ENCODE peak calls at places on chromosomes 1 and 21, in eight cellular contexts. One of them, this sample, is unnamed.

GRCh38 chr1:67307251-67308060 is at the start of gene IL12RB2:
- DNase-seq in cardiac muscle cell: no peak
- DNase-seq in nephron progenitor cell: peak
- DNase-seq in CD8-positive, alpha-beta T cell: peak
- DNase-seq in left lung: no peak
- DNase-seq in BJ: no peak
- DNase-seq in OCI-LY7: no peak
- DNase-seq in cardiac fibroblast: no peak
- DNase-seq in this sample: no peak

GRCh38 chr1:228935855-228936727 is 200.8 kb downstream of the RHOU start:
- DNase-seq in cardiac muscle cell: no peak
- DNase-seq in nephron progenitor cell: no peak
- DNase-seq in CD8-positive, alpha-beta T cell: no peak
- DNase-seq in left lung: no peak
- DNase-seq in BJ: no peak
- DNase-seq in OCI-LY7: no peak
- DNase-seq in cardiac fibroblast: no peak
- DNase-seq in this sample: no peak

GRCh38 chr1:3135746-3136455 is 66.9 kb downstream of the PRDM16 start:
- DNase-seq in cardiac muscle cell: no peak
- DNase-seq in nephron progenitor cell: no peak
- DNase-seq in CD8-positive, alpha-beta T cell: no peak
- DNase-seq in left lung: no peak
- DNase-seq in BJ: no peak
- DNase-seq in OCI-LY7: no peak
- DNase-seq in cardiac fibroblast: no peak
- DNase-seq in this sample: no peak

GRCh38 chr1:17984510-17985085 is 123.0 kb upstream of the IGSF21 start:
- DNase-seq in cardiac muscle cell: peak
- DNase-seq in nephron progenitor cell: peak
- DNase-seq in CD8-positive, alpha-beta T cell: no peak
- DNase-seq in left lung: no peak
- DNase-seq in BJ: no peak
- DNase-seq in OCI-LY7: peak
- DNase-seq in cardiac fibroblast: no peak
- DNase-seq in this sample: no peak

GRCh38 chr1:193211539-193211938 is 25.1 kb upstream of the B3GALT2 start:
- DNase-seq in cardiac muscle cell: peak
- DNase-seq in nephron progenitor cell: no peak
- DNase-seq in CD8-positive, alpha-beta T cell: no peak
- DNase-seq in left lung: no peak
- DNase-seq in BJ: peak
- DNase-seq in OCI-LY7: no peak
- DNase-seq in cardiac fibroblast: peak
- DNase-seq in this sample: peak

GRCh38 chr1:17923684-17924083 is 168.6 kb downstream of the ACTL8 start:
- DNase-seq in cardiac muscle cell: no peak
- DNase-seq in nephron progenitor cell: no peak
- DNase-seq in CD8-positive, alpha-beta T cell: no peak
- DNase-seq in left lung: no peak
- DNase-seq in BJ: no peak
- DNase-seq in OCI-LY7: no peak
- DNase-seq in cardiac fibroblast: no peak
- DNase-seq in this sample: no peak

GRCh38 chr1:229893762-229894444 is 173.1 kb upstream of the GALNT2 start:
- DNase-seq in cardiac muscle cell: no peak
- DNase-seq in nephron progenitor cell: no peak
- DNase-seq in CD8-positive, alpha-beta T cell: no peak
- DNase-seq in left lung: no peak
- DNase-seq in BJ: no peak
- DNase-seq in OCI-LY7: no peak
- DNase-seq in cardiac fibroblast: no peak
- DNase-seq in this sample: no peak

GRCh38 chr1:168482106-168482505 is 61.7 kb downstream of the XCL2 start:
- DNase-seq in cardiac muscle cell: peak
- DNase-seq in nephron progenitor cell: peak
- DNase-seq in CD8-positive, alpha-beta T cell: no peak
- DNase-seq in left lung: no peak
- DNase-seq in BJ: no peak
- DNase-seq in OCI-LY7: no peak
- DNase-seq in cardiac fibroblast: peak
- DNase-seq in this sample: no peak

GRCh38 chr1:177586429-177586828 is 383.4 kb downstream of the SEC16B start:
- DNase-seq in cardiac muscle cell: peak
- DNase-seq in nephron progenitor cell: no peak
- DNase-seq in CD8-positive, alpha-beta T cell: no peak
- DNase-seq in left lung: no peak
- DNase-seq in BJ: peak
- DNase-seq in OCI-LY7: no peak
- DNase-seq in cardiac fibroblast: peak
- DNase-seq in this sample: peak

GRCh38 chr1:213934642-213935041 is 53.1 kb upstream of the PROX1 start:
- DNase-seq in cardiac muscle cell: peak
- DNase-seq in nephron progenitor cell: no peak
- DNase-seq in CD8-positive, alpha-beta T cell: no peak
- DNase-seq in left lung: peak
- DNase-seq in BJ: no peak
- DNase-seq in OCI-LY7: no peak
- DNase-seq in cardiac fibroblast: peak
- DNase-seq in this sample: no peak

GRCh38 chr1:23816361-23816760 is 8.9 kb downstream of the HMGCL start:
- DNase-seq in cardiac muscle cell: no peak
- DNase-seq in nephron progenitor cell: no peak
- DNase-seq in CD8-positive, alpha-beta T cell: no peak
- DNase-seq in left lung: no peak
- DNase-seq in BJ: no peak
- DNase-seq in OCI-LY7: no peak
- DNase-seq in cardiac fibroblast: no peak
- DNase-seq in this sample: no peak

GRCh38 chr1:91591175-91591968 is 90.7 kb downstream of the CDC7 start:
- DNase-seq in cardiac muscle cell: no peak
- DNase-seq in nephron progenitor cell: no peak
- DNase-seq in CD8-positive, alpha-beta T cell: no peak
- DNase-seq in left lung: no peak
- DNase-seq in BJ: no peak
- DNase-seq in OCI-LY7: no peak
- DNase-seq in cardiac fibroblast: no peak
- DNase-seq in this sample: no peak

GRCh38 chr1:243254233-243254926 is 701 bp downstream of the CEP170 start:
- DNase-seq in cardiac muscle cell: peak
- DNase-seq in nephron progenitor cell: peak
- DNase-seq in CD8-positive, alpha-beta T cell: no peak
- DNase-seq in left lung: peak
- DNase-seq in BJ: no peak
- DNase-seq in OCI-LY7: peak
- DNase-seq in cardiac fibroblast: peak
- DNase-seq in this sample: no peak

GRCh38 chr1:165828581-165829329 is 1.3 kb downstream of the UCK2 start:
- DNase-seq in cardiac muscle cell: peak
- DNase-seq in nephron progenitor cell: peak
- DNase-seq in CD8-positive, alpha-beta T cell: no peak
- DNase-seq in left lung: peak
- DNase-seq in BJ: peak
- DNase-seq in OCI-LY7: peak
- DNase-seq in cardiac fibroblast: peak
- DNase-seq in this sample: peak

GRCh38 chr21:45076245-45076661 is 1.9 kb downstream of the ADARB1 start:
- DNase-seq in cardiac muscle cell: no peak
- DNase-seq in nephron progenitor cell: no peak
- DNase-seq in CD8-positive, alpha-beta T cell: no peak
- DNase-seq in left lung: no peak
- DNase-seq in BJ: no peak
- DNase-seq in OCI-LY7: no peak
- DNase-seq in cardiac fibroblast: peak
- DNase-seq in this sample: no peak

GRCh38 chr1:184408580-184408979 is 21.8 kb downstream of the C1orf21 start:
- DNase-seq in cardiac muscle cell: no peak
- DNase-seq in nephron progenitor cell: peak
- DNase-seq in CD8-positive, alpha-beta T cell: no peak
- DNase-seq in left lung: no peak
- DNase-seq in BJ: no peak
- DNase-seq in OCI-LY7: no peak
- DNase-seq in cardiac fibroblast: no peak
- DNase-seq in this sample: no peak

GRCh38 chr1:45752441-45753052 is 2.1 kb upstream of the IPP start:
- DNase-seq in cardiac muscle cell: peak
- DNase-seq in nephron progenitor cell: no peak
- DNase-seq in CD8-positive, alpha-beta T cell: no peak
- DNase-seq in left lung: no peak
- DNase-seq in BJ: no peak
- DNase-seq in OCI-LY7: no peak
- DNase-seq in cardiac fibroblast: peak
- DNase-seq in this sample: no peak

GRCh38 chr1:228555074-228555989 is 68.2 kb downstream of the RNF187 start:
- DNase-seq in cardiac muscle cell: peak
- DNase-seq in nephron progenitor cell: peak
- DNase-seq in CD8-positive, alpha-beta T cell: peak
- DNase-seq in left lung: no peak
- DNase-seq in BJ: no peak
- DNase-seq in OCI-LY7: peak
- DNase-seq in cardiac fibroblast: peak
- DNase-seq in this sample: no peak

GRCh38 chr1:18339161-18339560 is 141.6 kb upstream of the KLHDC7A start:
- DNase-seq in cardiac muscle cell: no peak
- DNase-seq in nephron progenitor cell: no peak
- DNase-seq in CD8-positive, alpha-beta T cell: no peak
- DNase-seq in left lung: no peak
- DNase-seq in BJ: no peak
- DNase-seq in OCI-LY7: no peak
- DNase-seq in cardiac fibroblast: no peak
- DNase-seq in this sample: no peak

GRCh38 chr1:29835486-29836273 is 599.4 kb downstream of the PTPRU start:
- DNase-seq in cardiac muscle cell: no peak
- DNase-seq in nephron progenitor cell: no peak
- DNase-seq in CD8-positive, alpha-beta T cell: no peak
- DNase-seq in left lung: no peak
- DNase-seq in BJ: no peak
- DNase-seq in OCI-LY7: no peak
- DNase-seq in cardiac fibroblast: no peak
- DNase-seq in this sample: no peak

GRCh38 chr1:210691039-210691438 is 362.3 kb downstream of the HHAT start:
- DNase-seq in cardiac muscle cell: no peak
- DNase-seq in nephron progenitor cell: no peak
- DNase-seq in CD8-positive, alpha-beta T cell: no peak
- DNase-seq in left lung: no peak
- DNase-seq in BJ: no peak
- DNase-seq in OCI-LY7: no peak
- DNase-seq in cardiac fibroblast: no peak
- DNase-seq in this sample: no peak

GRCh38 chr1:29682918-29683314 is 446.6 kb downstream of the PTPRU start:
- DNase-seq in cardiac muscle cell: peak
- DNase-seq in nephron progenitor cell: no peak
- DNase-seq in CD8-positive, alpha-beta T cell: no peak
- DNase-seq in left lung: no peak
- DNase-seq in BJ: no peak
- DNase-seq in OCI-LY7: no peak
- DNase-seq in cardiac fibroblast: peak
- DNase-seq in this sample: no peak

DNA sequence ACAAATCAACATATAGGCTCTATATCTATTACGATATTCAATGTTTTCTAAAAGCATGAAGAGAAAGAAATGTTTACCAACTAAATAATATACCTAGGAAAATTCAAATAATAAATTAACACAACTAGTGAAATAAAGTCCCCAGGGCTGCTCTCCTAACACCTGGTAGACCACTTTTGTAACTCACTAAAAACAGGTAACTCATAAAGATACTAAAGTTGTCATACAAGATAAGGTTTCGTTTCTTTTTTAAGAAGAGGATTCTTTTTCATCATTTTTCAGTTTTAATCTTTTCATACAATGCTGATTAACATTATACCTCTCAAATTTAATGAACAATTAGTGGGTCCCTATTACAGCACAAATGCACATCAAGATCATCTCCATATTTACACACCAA is 99.0 kb downstream of the ZZZ3 start:
- DNase-seq in cardiac muscle cell: no peak
- DNase-seq in nephron progenitor cell: no peak
- DNase-seq in CD8-positive, alpha-beta T cell: no peak
- DNase-seq in left lung: no peak
- DNase-seq in BJ: no peak
- DNase-seq in OCI-LY7: no peak
- DNase-seq in cardiac fibroblast: no peak
- DNase-seq in this sample: no peak
- TF ChIP-seq CTCF in cardiac muscle cell: no peak
- TF ChIP-seq CTCF in nephron progenitor cell: no peak
- TF ChIP-seq CTCF in CD8-positive, alpha-beta T cell: no peak
- TF ChIP-seq CTCF in left lung: no peak
- TF ChIP-seq CTCF in BJ: no peak
- TF ChIP-seq CTCF in OCI-LY7: no peak
- TF ChIP-seq CTCF in cardiac fibroblast: no peak
- TF ChIP-seq CTCF in this sample: no peak

GRCh38 chr21:17189963-17190362 is 322.9 kb upstream of the CXADR start:
- DNase-seq in cardiac muscle cell: no peak
- DNase-seq in nephron progenitor cell: no peak
- DNase-seq in CD8-positive, alpha-beta T cell: no peak
- DNase-seq in left lung: no peak
- DNase-seq in BJ: no peak
- DNase-seq in OCI-LY7: no peak
- DNase-seq in cardiac fibroblast: no peak
- DNase-seq in this sample: no peak
- TF ChIP-seq CTCF in cardiac muscle cell: no peak
- TF ChIP-seq CTCF in nephron progenitor cell: no peak
- TF ChIP-seq CTCF in CD8-positive, alpha-beta T cell: no peak
- TF ChIP-seq CTCF in left lung: no peak
- TF ChIP-seq CTCF in BJ: no peak
- TF ChIP-seq CTCF in OCI-LY7: no peak
- TF ChIP-seq CTCF in cardiac fibroblast: no peak
- TF ChIP-seq CTCF in this sample: no peak

GRCh38 chr1:35797380-35797779 is 10.4 kb upstream of the AGO4 start:
- DNase-seq in cardiac muscle cell: no peak
- DNase-seq in nephron progenitor cell: no peak
- DNase-seq in CD8-positive, alpha-beta T cell: no peak
- DNase-seq in left lung: no peak
- DNase-seq in BJ: no peak
- DNase-seq in OCI-LY7: peak
- DNase-seq in cardiac fibroblast: no peak
- DNase-seq in this sample: no peak
- TF ChIP-seq CTCF in cardiac muscle cell: no peak
- TF ChIP-seq CTCF in nephron progenitor cell: no peak
- TF ChIP-seq CTCF in CD8-positive, alpha-beta T cell: no peak
- TF ChIP-seq CTCF in left lung: no peak
- TF ChIP-seq CTCF in BJ: no peak
- TF ChIP-seq CTCF in OCI-LY7: no peak
- TF ChIP-seq CTCF in cardiac fibroblast: no peak
- TF ChIP-seq CTCF in this sample: no peak

DNA sequence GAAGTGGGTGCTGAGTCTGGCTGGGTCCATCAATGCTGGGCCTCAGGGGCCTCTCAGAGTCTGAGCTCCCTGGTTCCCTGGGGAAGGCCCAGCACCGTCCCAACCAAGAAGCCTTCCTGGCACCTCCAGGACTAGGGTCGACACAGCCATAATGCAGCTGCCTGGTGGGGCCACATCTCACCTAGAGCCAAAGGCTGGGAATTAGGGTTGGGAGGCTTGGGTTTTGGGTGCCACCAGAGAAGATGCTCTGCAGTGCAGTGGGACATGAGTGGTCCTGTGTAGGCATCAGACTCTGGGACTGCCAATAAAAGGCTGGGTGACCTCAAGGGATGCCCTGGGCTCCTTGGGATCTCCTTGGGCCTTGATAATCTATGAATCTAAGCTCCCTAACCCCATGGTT is 2.5 kb downstream of the MYBPH start:
- DNase-seq in cardiac muscle cell: no peak
- DNase-seq in nephron progenitor cell: no peak
- DNase-seq in CD8-positive, alpha-beta T cell: no peak
- DNase-seq in left lung: no peak
- DNase-seq in BJ: no peak
- DNase-seq in OCI-LY7: no peak
- DNase-seq in cardiac fibroblast: no peak
- DNase-seq in this sample: no peak
- TF ChIP-seq CTCF in cardiac muscle cell: no peak
- TF ChIP-seq CTCF in nephron progenitor cell: no peak
- TF ChIP-seq CTCF in CD8-positive, alpha-beta T cell: no peak
- TF ChIP-seq CTCF in left lung: no peak
- TF ChIP-seq CTCF in BJ: no peak
- TF ChIP-seq CTCF in OCI-LY7: no peak
- TF ChIP-seq CTCF in cardiac fibroblast: no peak
- TF ChIP-seq CTCF in this sample: no peak

This sample was measured in AG09319.